ENCODE peak calls at places on chromosomes 2 and 18, in five cellular contexts. U is Peyer's patch, F is SK-MEL-5, I is ELR, E is heart left ventricle. D is an unnamed sample.

GRCh38 chr2:228681426-228681825 is 499.9 kb upstream of the SPHKAP start:
- DNase-seq in U (no peak), F (peak), I (peak), E (no peak), D (peak)

GRCh38 chr2:113807634-113808196 is 51.3 kb upstream of the SLC35F5 start:
- DNase-seq in U (no peak), F (no peak), I (no peak), E (no peak), D (no peak)

GRCh38 chr2:119282139-119282965 is 58.7 kb downstream of the STEAP3 start:
- DNase-seq in U (no peak), F (no peak), I (no peak), E (no peak), D (no peak)

GRCh38 chr18:710418-711300 is 1.8 kb downstream of the ENOSF1 start:
- DNase-seq in U (no peak), F (no peak), I (no peak), E (no peak), D (no peak)

GRCh38 chr2:197097578-197098366 is 171.3 kb upstream of the PGAP1 start:
- DNase-seq in U (no peak), F (no peak), I (peak), E (peak), D (no peak)

GRCh38 chr2:164066095-164066494 is 330.3 kb upstream of the FIGN start:
- DNase-seq in U (no peak), F (no peak), I (no peak), E (no peak), D (no peak)

GRCh38 chr18:10437837-10438236 is 16.6 kb upstream of the APCDD1 start:
- DNase-seq in U (no peak), F (peak), I (peak), E (no peak), D (no peak)

GRCh38 chr2:200383380-200384110 is 77.1 kb downstream of the SPATS2L start:
- DNase-seq in U (no peak), F (peak), I (peak), E (no peak), D (peak)

GRCh38 chr2:58895849-58896248 is 654.7 kb upstream of the FANCL start:
- DNase-seq in U (no peak), F (no peak), I (no peak), E (peak), D (peak)

GRCh38 chr2:18271370-18272147 is 288.9 kb downstream of the RDH14 start:
- DNase-seq in U (no peak), F (no peak), I (no peak), E (no peak), D (no peak)

GRCh38 chr2:231933916-231934401 is 7.8 kb upstream of the NPPC start:
- DNase-seq in U (no peak), F (no peak), I (no peak), E (peak), D (peak)

GRCh38 chr18:76487782-76488181 is 7.3 kb downstream of the ZNF516 start:
- DNase-seq in U (no peak), F (peak), I (peak), E (no peak), D (no peak)

GRCh38 chr2:10141736-10142639 is 19.4 kb downstream of the RRM2 start:
- DNase-seq in U (peak), F (peak), I (peak), E (no peak), D (no peak)

D was measured in myocyte.